ENCODE peak calls at places on chromosome 17, in four cellular contexts. One of them, this sample, is unnamed. For H3K36me3, the result is how much of the 10 kb centered on the place peaks cover.

GRCh38 chr17:8922923-8923322 is 42.6 kb downstream of the PIK3R5 start:
- DNase-seq in RWPE2: no peak
- DNase-seq in thoracic aorta: no peak
- DNase-seq in brain microvascular endothelial cell: no peak
- DNase-seq in this sample: no peak

GRCh38 chr17:17754719-17755686 is 73.7 kb downstream of the RAI1 start:
- DNase-seq in RWPE2: no peak
- DNase-seq in thoracic aorta: no peak
- DNase-seq in brain microvascular endothelial cell: no peak
- DNase-seq in this sample: no peak

GRCh38 chr17:66715745-66716156 is 119.2 kb upstream of the CACNG5 start:
- DNase-seq in RWPE2: no peak
- DNase-seq in thoracic aorta: no peak
- DNase-seq in brain microvascular endothelial cell: peak
- DNase-seq in this sample: peak

GRCh38 chr17:34614698-34615097 is 35.3 kb downstream of the TMEM132E start:
- DNase-seq in RWPE2: no peak
- DNase-seq in thoracic aorta: no peak
- DNase-seq in brain microvascular endothelial cell: no peak
- DNase-seq in this sample: no peak

GRCh38 chr17:79391808-79392233 is 219.0 kb downstream of the RBFOX3 start:
- DNase-seq in RWPE2: no peak
- DNase-seq in thoracic aorta: peak
- DNase-seq in brain microvascular endothelial cell: peak
- DNase-seq in this sample: no peak

GRCh38 chr17:28963212-28963611 is 11.9 kb upstream of the PHF12 start:
- DNase-seq in RWPE2: no peak
- DNase-seq in thoracic aorta: no peak
- DNase-seq in brain microvascular endothelial cell: no peak
- DNase-seq in this sample: no peak

GRCh38 chr17:12349297-12349696 is 316.4 kb upstream of the MYOCD start:
- DNase-seq in RWPE2: no peak
- DNase-seq in thoracic aorta: no peak
- DNase-seq in brain microvascular endothelial cell: no peak
- DNase-seq in this sample: no peak

GRCh38 chr17:9900744-9901143 is 4.3 kb downstream of the RCVRN start:
- DNase-seq in RWPE2: no peak
- DNase-seq in thoracic aorta: no peak
- DNase-seq in brain microvascular endothelial cell: no peak
- DNase-seq in this sample: peak

GRCh38 chr17:54967621-54968258 is 714 bp downstream of the COX11 start:
- DNase-seq in RWPE2: no peak
- DNase-seq in thoracic aorta: no peak
- DNase-seq in brain microvascular endothelial cell: peak
- DNase-seq in this sample: no peak

GRCh38 chr17:3668279-3669084 is at the start of the genes EMC6 and TAX1BP3:
- DNase-seq in RWPE2: peak
- DNase-seq in thoracic aorta: peak
- DNase-seq in brain microvascular endothelial cell: peak
- DNase-seq in this sample: peak

GRCh38 chr17:11797803-11798202 is 199.5 kb downstream of the ZNF18 start:
- DNase-seq in RWPE2: no peak
- DNase-seq in thoracic aorta: no peak
- DNase-seq in brain microvascular endothelial cell: no peak
- DNase-seq in this sample: no peak

GRCh38 chr17:38702900-38703741 is 2.0 kb upstream of the MLLT6 start:
- DNase-seq in RWPE2: no peak
- DNase-seq in thoracic aorta: no peak
- DNase-seq in brain microvascular endothelial cell: no peak
- DNase-seq in this sample: no peak

GRCh38 chr17:71900830-71901229 is 220.0 kb upstream of the SOX9 start:
- DNase-seq in RWPE2: peak
- DNase-seq in thoracic aorta: no peak
- DNase-seq in brain microvascular endothelial cell: peak
- DNase-seq in this sample: peak

GRCh38 chr17:80565347-80566053 is 20.9 kb downstream of the RPTOR start:
- DNase-seq in RWPE2: no peak
- DNase-seq in thoracic aorta: no peak
- DNase-seq in brain microvascular endothelial cell: peak
- DNase-seq in this sample: no peak

GRCh38 chr17:20197527-20197926 is 188.4 kb downstream of the SPECC1 start:
- DNase-seq in RWPE2: no peak
- DNase-seq in thoracic aorta: no peak
- DNase-seq in brain microvascular endothelial cell: no peak
- DNase-seq in this sample: no peak

GRCh38 chr17:6591599-6592158 is 35.3 kb upstream of the PITPNM3 start:
- DNase-seq in RWPE2: no peak
- DNase-seq in thoracic aorta: no peak
- DNase-seq in brain microvascular endothelial cell: peak
- DNase-seq in this sample: peak

GRCh38 chr17:80945736-80946135 is 45.9 kb upstream of the CHMP6 start:
- DNase-seq in RWPE2: peak
- DNase-seq in thoracic aorta: no peak
- DNase-seq in brain microvascular endothelial cell: no peak
- DNase-seq in this sample: no peak

GRCh38 chr17:38533706-38534497 is 71.8 kb downstream of the SRCIN1 start:
- DNase-seq in RWPE2: no peak
- DNase-seq in thoracic aorta: no peak
- DNase-seq in brain microvascular endothelial cell: no peak
- DNase-seq in this sample: no peak

GRCh38 chr17:81067331-81067730 is 32.4 kb downstream of the BAIAP2 start:
- DNase-seq in RWPE2: no peak
- DNase-seq in thoracic aorta: no peak
- DNase-seq in brain microvascular endothelial cell: no peak
- DNase-seq in this sample: no peak

GRCh38 chr17:43591750-43592562 is 45.8 kb upstream of the ETV4 start:
- DNase-seq in RWPE2: no peak
- DNase-seq in thoracic aorta: peak
- DNase-seq in brain microvascular endothelial cell: peak
- DNase-seq in this sample: no peak

GRCh38 chr17:64095144-64095882 is 34.6 kb downstream of the ERN1 start:
- DNase-seq in RWPE2: no peak
- DNase-seq in thoracic aorta: no peak
- DNase-seq in brain microvascular endothelial cell: no peak
- DNase-seq in this sample: no peak

GRCh38 chr17:65198653-65199382 is 61.6 kb downstream of the RGS9 start:
- DNase-seq in RWPE2: no peak
- DNase-seq in thoracic aorta: no peak
- DNase-seq in brain microvascular endothelial cell: no peak
- DNase-seq in this sample: peak

GRCh38 chr17:2266045-2266864 is 37.3 kb downstream of the SMG6 start:
- DNase-seq in RWPE2: no peak
- DNase-seq in thoracic aorta: no peak
- DNase-seq in brain microvascular endothelial cell: no peak
- DNase-seq in this sample: no peak

GRCh38 chr17:28549274-28550132 is 2.9 kb downstream of the UNC119 start:
- DNase-seq in RWPE2: no peak
- DNase-seq in thoracic aorta: no peak
- DNase-seq in brain microvascular endothelial cell: no peak
- DNase-seq in this sample: no peak

GRCh38 chr17:45088741-45089140 is 27.6 kb downstream of the NMT1 start:
- DNase-seq in RWPE2: no peak
- DNase-seq in thoracic aorta: no peak
- DNase-seq in brain microvascular endothelial cell: no peak
- DNase-seq in this sample: no peak

GRCh38 chr17:79019260-79019630 is 4.7 kb upstream of the C1QTNF1 start:
- DNase-seq in RWPE2: no peak
- DNase-seq in thoracic aorta: no peak
- DNase-seq in brain microvascular endothelial cell: no peak
- DNase-seq in this sample: no peak

GRCh38 chr17:39800540-39800939 is 62.8 kb downstream of the GRB7 start:
- DNase-seq in RWPE2: no peak
- DNase-seq in thoracic aorta: no peak
- DNase-seq in brain microvascular endothelial cell: no peak
- DNase-seq in this sample: no peak

GRCh38 chr17:13385481-13385907 is 216.2 kb downstream of the HS3ST3A1 start:
- DNase-seq in RWPE2: no peak
- DNase-seq in thoracic aorta: no peak
- DNase-seq in brain microvascular endothelial cell: no peak
- DNase-seq in this sample: peak

GRCh38 chr17:491086-492014 is 138.7 kb upstream of the RPH3AL start:
- DNase-seq in RWPE2: no peak
- DNase-seq in thoracic aorta: no peak
- DNase-seq in brain microvascular endothelial cell: peak
- DNase-seq in this sample: no peak

GRCh38 chr17:34254651-34255380 is at the start of gene CCL2:
- DNase-seq in RWPE2: no peak
- DNase-seq in thoracic aorta: peak
- DNase-seq in brain microvascular endothelial cell: peak
- DNase-seq in this sample: no peak

GRCh38 chr17:52106638-52107261 is 51.8 kb downstream of the CA10 start:
- DNase-seq in RWPE2: no peak
- DNase-seq in thoracic aorta: no peak
- DNase-seq in brain microvascular endothelial cell: peak
- DNase-seq in this sample: no peak

GRCh38 chr17:58270476-58271290 is 10.1 kb downstream of the MPO start:
- DNase-seq in RWPE2: no peak
- DNase-seq in thoracic aorta: no peak
- DNase-seq in brain microvascular endothelial cell: no peak
- DNase-seq in this sample: no peak

GRCh38 chr17:51298508-51299371 is 38.4 kb downstream of the UTP18 start:
- DNase-seq in RWPE2: no peak
- DNase-seq in thoracic aorta: no peak
- DNase-seq in brain microvascular endothelial cell: peak
- DNase-seq in this sample: peak

GRCh38 chr17:9982159-9982558 is 77.1 kb upstream of the RCVRN start:
- DNase-seq in RWPE2: no peak
- DNase-seq in thoracic aorta: no peak
- DNase-seq in brain microvascular endothelial cell: no peak
- DNase-seq in this sample: no peak

GRCh38 chr17:17019891-17020456 is 22.3 kb upstream of the MPRIP start:
- DNase-seq in RWPE2: no peak
- DNase-seq in thoracic aorta: no peak
- DNase-seq in brain microvascular endothelial cell: no peak
- DNase-seq in this sample: no peak

GRCh38 chr17:10053976-10054551 is 144.3 kb downstream of the GAS7 start:
- DNase-seq in RWPE2: no peak
- DNase-seq in thoracic aorta: no peak
- DNase-seq in brain microvascular endothelial cell: no peak
- DNase-seq in this sample: no peak

GRCh38 chr17:20172378-20172775 is 163.2 kb downstream of the SPECC1 start:
- DNase-seq in RWPE2: no peak
- DNase-seq in thoracic aorta: no peak
- DNase-seq in brain microvascular endothelial cell: no peak
- DNase-seq in this sample: no peak

GRCh38 chr17:79959042-79959441 is 76.6 kb downstream of the TBC1D16 start:
- DNase-seq in RWPE2: no peak
- DNase-seq in thoracic aorta: no peak
- DNase-seq in brain microvascular endothelial cell: no peak
- DNase-seq in this sample: no peak

GRCh38 chr17:41009301-41009760 is 403 bp upstream of the KRTAP3-1 start:
- DNase-seq in RWPE2: no peak
- DNase-seq in thoracic aorta: no peak
- DNase-seq in brain microvascular endothelial cell: no peak
- DNase-seq in this sample: no peak

GRCh38 chr17:56866496-56866895 is 32.5 kb downstream of the DGKE start:
- DNase-seq in RWPE2: no peak
- DNase-seq in thoracic aorta: no peak
- DNase-seq in brain microvascular endothelial cell: no peak
- DNase-seq in this sample: no peak
- TF ChIP-seq CTCF in RWPE2: no peak
- TF ChIP-seq CTCF in thoracic aorta: no peak
- TF ChIP-seq CTCF in brain microvascular endothelial cell: peak
- TF ChIP-seq CTCF in this sample: no peak

GRCh38 chr17:77165577-77165976 is 24.8 kb downstream of the SEC14L1 start:
- DNase-seq in RWPE2: no peak
- DNase-seq in thoracic aorta: no peak
- DNase-seq in brain microvascular endothelial cell: no peak
- DNase-seq in this sample: no peak
- H3K36me3 ChIP-seq in RWPE2: under half
- H3K36me3 ChIP-seq in thoracic aorta: under half
- H3K36me3 ChIP-seq in brain microvascular endothelial cell: under half
- H3K36me3 ChIP-seq in this sample: under half

GRCh38 chr17:7629939-7630571 is at the start of gene SHBG:
- DNase-seq in RWPE2: no peak
- DNase-seq in thoracic aorta: no peak
- DNase-seq in brain microvascular endothelial cell: no peak
- DNase-seq in this sample: no peak

GRCh38 chr17:7634384-7634783 is 4.4 kb downstream of the SHBG start:
- DNase-seq in RWPE2: no peak
- DNase-seq in thoracic aorta: no peak
- DNase-seq in brain microvascular endothelial cell: peak
- DNase-seq in this sample: no peak

GRCh38 chr17:7633093-7633492 is 3.2 kb downstream of the SHBG start:
- DNase-seq in RWPE2: no peak
- DNase-seq in thoracic aorta: no peak
- DNase-seq in brain microvascular endothelial cell: no peak
- DNase-seq in this sample: no peak

GRCh38 chr17:7631398-7632380 is 1.8 kb downstream of the SHBG start:
- DNase-seq in RWPE2: no peak
- DNase-seq in thoracic aorta: no peak
- DNase-seq in brain microvascular endothelial cell: no peak
- DNase-seq in this sample: no peak

GRCh38 chr17:7632492-7632894 is 2.6 kb downstream of the SHBG start:
- DNase-seq in RWPE2: no peak
- DNase-seq in thoracic aorta: no peak
- DNase-seq in brain microvascular endothelial cell: no peak
- DNase-seq in this sample: no peak
- TF ChIP-seq CTCF in RWPE2: peak
- TF ChIP-seq CTCF in thoracic aorta: no peak
- TF ChIP-seq CTCF in brain microvascular endothelial cell: peak
- TF ChIP-seq CTCF in this sample: peak

DNA sequence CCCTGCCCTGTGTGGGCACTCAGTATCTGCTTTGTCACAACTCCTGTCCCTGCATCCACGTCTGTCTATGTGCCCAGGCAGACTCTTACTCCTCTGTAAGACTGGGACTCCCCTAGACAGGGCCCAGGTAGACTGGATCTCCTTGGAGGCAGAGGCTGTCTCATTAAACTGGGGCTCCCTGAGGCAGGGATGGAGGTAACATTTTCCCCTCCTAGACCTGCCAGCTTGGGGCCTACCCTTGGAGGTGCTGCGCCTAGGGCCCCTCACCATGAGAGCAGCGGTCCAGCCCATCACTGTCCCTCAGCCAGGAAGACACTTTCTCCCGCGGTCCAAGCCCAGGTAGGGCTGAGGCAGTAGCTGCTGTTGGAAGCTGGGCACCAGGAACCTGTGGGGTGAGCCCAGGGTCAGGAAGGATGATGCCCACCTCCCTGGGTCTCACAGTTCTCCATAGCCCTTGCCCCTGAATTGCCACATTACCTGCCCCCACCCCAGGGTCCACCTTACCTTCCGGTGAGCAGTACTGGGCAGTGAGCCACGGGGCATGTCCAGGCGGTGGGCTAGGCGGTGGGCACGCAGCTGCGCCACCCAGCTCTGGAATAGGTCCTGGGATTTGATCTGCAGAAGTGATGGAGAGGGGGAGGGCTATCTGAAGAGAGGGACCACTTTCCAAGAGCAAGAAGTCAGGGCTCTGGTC is 3.4 kb downstream of the OSBPL7 start:
- DNase-seq in RWPE2: no peak
- DNase-seq in thoracic aorta: no peak
- DNase-seq in brain microvascular endothelial cell: no peak
- DNase-seq in this sample: no peak
- H3K36me3 ChIP-seq in RWPE2: under half
- H3K36me3 ChIP-seq in thoracic aorta: under half
- H3K36me3 ChIP-seq in brain microvascular endothelial cell: under half
- H3K36me3 ChIP-seq in this sample: under half